ENCODE peak calls at places on chromosomes 13 and 19, in ten cellular contexts. One of them, this sample, is unnamed.

GRCh38 chr19:47663435-47663910 is 49.7 kb upstream of the EHD2 start:
- DNase-seq in fibroblast of lung: peak
- DNase-seq in colonic mucosa: no peak
- DNase-seq in cardiac muscle cell: no peak
- DNase-seq in fibroblast of pulmonary artery: peak
- DNase-seq in lower lobe of right lung: no peak
- DNase-seq in fibroblast of mammary gland: peak
- DNase-seq in suprapubic skin: no peak
- DNase-seq in OCI-LY7: no peak
- DNase-seq in AG10803: peak
- DNase-seq in this sample: no peak

GRCh38 chr13:80515296-80515695 is 174.4 kb upstream of the SPRY2 start:
- DNase-seq in OCI-LY7: no peak
- DNase-seq in colonic mucosa: no peak
- DNase-seq in AG10803: no peak
- DNase-seq in cardiac muscle cell: no peak
- DNase-seq in fibroblast of mammary gland: no peak
- DNase-seq in fibroblast of lung: no peak
- DNase-seq in lower lobe of right lung: no peak
- DNase-seq in suprapubic skin: no peak
- DNase-seq in fibroblast of pulmonary artery: no peak
- DNase-seq in this sample: no peak

GRCh38 chr19:44548736-44549135 is 19.3 kb upstream of the CEACAM20 start:
- DNase-seq in fibroblast of mammary gland: peak
- DNase-seq in fibroblast of lung: peak
- DNase-seq in OCI-LY7: no peak
- DNase-seq in suprapubic skin: no peak
- DNase-seq in cardiac muscle cell: no peak
- DNase-seq in fibroblast of pulmonary artery: peak
- DNase-seq in colonic mucosa: no peak
- DNase-seq in lower lobe of right lung: no peak
- DNase-seq in AG10803: peak
- DNase-seq in this sample: no peak

GRCh38 chr13:111895896-111896821 is 170.8 kb upstream of the SOX1 start:
- DNase-seq in cardiac muscle cell: no peak
- DNase-seq in fibroblast of mammary gland: no peak
- DNase-seq in fibroblast of lung: no peak
- DNase-seq in colonic mucosa: no peak
- DNase-seq in suprapubic skin: no peak
- DNase-seq in lower lobe of right lung: no peak
- DNase-seq in AG10803: no peak
- DNase-seq in fibroblast of pulmonary artery: no peak
- DNase-seq in OCI-LY7: no peak
- DNase-seq in this sample: no peak

GRCh38 chr13:73913043-73913740 is 221.0 kb downstream of the KLF12 start:
- DNase-seq in suprapubic skin: no peak
- DNase-seq in OCI-LY7: no peak
- DNase-seq in fibroblast of mammary gland: peak
- DNase-seq in AG10803: peak
- DNase-seq in fibroblast of lung: peak
- DNase-seq in colonic mucosa: no peak
- DNase-seq in lower lobe of right lung: no peak
- DNase-seq in cardiac muscle cell: no peak
- DNase-seq in fibroblast of pulmonary artery: peak
- DNase-seq in this sample: no peak

GRCh38 chr13:103883152-103883551 is 816.9 kb upstream of the SLC10A2 start:
- DNase-seq in fibroblast of pulmonary artery: peak
- DNase-seq in AG10803: peak
- DNase-seq in OCI-LY7: no peak
- DNase-seq in lower lobe of right lung: peak
- DNase-seq in cardiac muscle cell: peak
- DNase-seq in suprapubic skin: peak
- DNase-seq in fibroblast of lung: peak
- DNase-seq in fibroblast of mammary gland: peak
- DNase-seq in colonic mucosa: peak
- DNase-seq in this sample: no peak

GRCh38 chr13:102897371-102898138 is 51.7 kb downstream of the ERCC5 start:
- DNase-seq in fibroblast of pulmonary artery: no peak
- DNase-seq in fibroblast of mammary gland: no peak
- DNase-seq in cardiac muscle cell: peak
- DNase-seq in fibroblast of lung: no peak
- DNase-seq in lower lobe of right lung: no peak
- DNase-seq in suprapubic skin: no peak
- DNase-seq in colonic mucosa: no peak
- DNase-seq in AG10803: no peak
- DNase-seq in OCI-LY7: no peak
- DNase-seq in this sample: no peak

GRCh38 chr19:3184847-3185481 is 766 bp upstream of the NCLN start:
- DNase-seq in OCI-LY7: peak
- DNase-seq in AG10803: no peak
- DNase-seq in colonic mucosa: peak
- DNase-seq in fibroblast of lung: no peak
- DNase-seq in suprapubic skin: no peak
- DNase-seq in cardiac muscle cell: peak
- DNase-seq in lower lobe of right lung: peak
- DNase-seq in fibroblast of mammary gland: no peak
- DNase-seq in fibroblast of pulmonary artery: peak
- DNase-seq in this sample: peak

GRCh38 chr19:43519436-43520088 is 7.4 kb downstream of the ETHE1 start:
- DNase-seq in colonic mucosa: peak
- DNase-seq in fibroblast of mammary gland: peak
- DNase-seq in suprapubic skin: no peak
- DNase-seq in cardiac muscle cell: peak
- DNase-seq in lower lobe of right lung: peak
- DNase-seq in OCI-LY7: peak
- DNase-seq in fibroblast of lung: peak
- DNase-seq in fibroblast of pulmonary artery: peak
- DNase-seq in AG10803: peak
- DNase-seq in this sample: peak

GRCh38 chr13:53694814-53695533 is 666.4 kb downstream of the OLFM4 start:
- DNase-seq in AG10803: no peak
- DNase-seq in fibroblast of pulmonary artery: no peak
- DNase-seq in fibroblast of lung: no peak
- DNase-seq in cardiac muscle cell: no peak
- DNase-seq in OCI-LY7: no peak
- DNase-seq in suprapubic skin: no peak
- DNase-seq in colonic mucosa: no peak
- DNase-seq in lower lobe of right lung: no peak
- DNase-seq in fibroblast of mammary gland: no peak
- DNase-seq in this sample: no peak

GRCh38 chr13:28611654-28612131 is 47.2 kb upstream of the POMP start:
- DNase-seq in suprapubic skin: no peak
- DNase-seq in OCI-LY7: no peak
- DNase-seq in AG10803: no peak
- DNase-seq in cardiac muscle cell: no peak
- DNase-seq in fibroblast of mammary gland: no peak
- DNase-seq in fibroblast of lung: peak
- DNase-seq in lower lobe of right lung: no peak
- DNase-seq in fibroblast of pulmonary artery: peak
- DNase-seq in colonic mucosa: no peak
- DNase-seq in this sample: no peak

GRCh38 chr19:7862413-7862951 is 11.7 kb downstream of the PRR36 start:
- DNase-seq in OCI-LY7: peak
- DNase-seq in lower lobe of right lung: peak
- DNase-seq in fibroblast of pulmonary artery: peak
- DNase-seq in fibroblast of mammary gland: peak
- DNase-seq in colonic mucosa: peak
- DNase-seq in suprapubic skin: peak
- DNase-seq in cardiac muscle cell: peak
- DNase-seq in AG10803: no peak
- DNase-seq in fibroblast of lung: peak
- DNase-seq in this sample: peak

GRCh38 chr19:13033819-13034611 is 38.7 kb downstream of the NFIX start:
- DNase-seq in AG10803: peak
- DNase-seq in fibroblast of lung: peak
- DNase-seq in cardiac muscle cell: peak
- DNase-seq in fibroblast of pulmonary artery: peak
- DNase-seq in fibroblast of mammary gland: peak
- DNase-seq in colonic mucosa: peak
- DNase-seq in OCI-LY7: peak
- DNase-seq in lower lobe of right lung: peak
- DNase-seq in suprapubic skin: no peak
- DNase-seq in this sample: peak

DNA sequence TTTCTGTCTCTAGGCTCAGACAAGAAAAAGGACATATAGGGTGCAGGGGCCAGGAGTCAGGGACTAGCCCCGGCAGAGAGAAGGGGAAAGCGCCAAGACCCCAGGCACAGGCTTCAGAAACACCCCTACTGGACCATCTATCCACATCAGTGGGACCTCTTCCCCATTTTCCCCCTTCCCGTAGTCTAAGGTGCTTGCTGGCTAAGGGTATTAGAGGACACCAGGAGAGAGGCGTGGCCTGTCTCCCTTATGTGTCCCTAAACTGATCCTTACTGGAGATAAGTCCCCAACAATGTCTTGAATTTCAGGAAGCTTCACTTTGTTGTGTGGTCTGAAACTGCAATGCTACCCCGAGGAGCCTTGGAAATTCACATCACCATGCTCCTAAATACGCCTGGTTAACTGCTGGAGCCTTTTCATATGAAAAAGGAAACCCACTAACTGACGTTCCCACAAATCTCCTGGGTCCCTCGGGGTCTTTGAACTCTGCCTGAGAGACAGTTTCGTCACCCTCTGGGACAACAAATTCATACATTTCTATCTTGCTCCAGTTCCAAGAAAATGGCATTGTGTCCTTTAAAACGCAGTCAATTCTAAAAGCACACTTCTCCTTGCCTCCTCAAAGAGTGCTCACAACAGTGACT is 197.7 kb downstream of the COL4A1 start:
- DNase-seq in cardiac muscle cell: no peak
- DNase-seq in colonic mucosa: no peak
- DNase-seq in fibroblast of lung: no peak
- DNase-seq in lower lobe of right lung: no peak
- DNase-seq in fibroblast of pulmonary artery: no peak
- DNase-seq in AG10803: no peak
- DNase-seq in fibroblast of mammary gland: peak
- DNase-seq in suprapubic skin: no peak
- DNase-seq in OCI-LY7: no peak
- DNase-seq in this sample: no peak
- TF ChIP-seq CTCF in cardiac muscle cell: no peak
- TF ChIP-seq CTCF in colonic mucosa: no peak
- TF ChIP-seq CTCF in fibroblast of lung: no peak
- TF ChIP-seq CTCF in lower lobe of right lung: no peak
- TF ChIP-seq CTCF in fibroblast of pulmonary artery: no peak
- TF ChIP-seq CTCF in AG10803: no peak
- TF ChIP-seq CTCF in fibroblast of mammary gland: no peak
- TF ChIP-seq CTCF in suprapubic skin: no peak
- TF ChIP-seq CTCF in OCI-LY7: no peak
- TF ChIP-seq CTCF in this sample: no peak

DNA sequence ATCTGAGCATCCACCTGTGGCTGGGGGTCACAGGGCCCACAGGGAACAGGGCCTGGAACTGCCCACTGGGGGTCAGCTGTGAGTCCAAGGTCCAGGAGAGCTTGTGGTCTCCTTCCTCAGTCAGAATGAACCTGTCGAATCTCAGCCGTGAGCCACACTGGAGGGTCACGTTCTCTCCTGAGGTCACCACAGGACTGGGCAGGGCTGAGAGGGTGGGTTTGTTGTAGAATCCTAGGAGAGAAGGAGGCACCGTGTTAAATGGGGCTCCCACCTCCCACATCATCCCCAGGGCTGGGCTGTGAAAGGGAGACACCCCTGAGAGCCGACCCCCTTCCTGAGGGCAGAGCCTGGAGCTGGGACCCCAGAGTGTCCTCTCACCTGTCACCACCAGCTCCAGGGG is 1.5 kb downstream of the LILRA5 start:
- DNase-seq in cardiac muscle cell: no peak
- DNase-seq in fibroblast of mammary gland: no peak
- DNase-seq in suprapubic skin: no peak
- DNase-seq in AG10803: no peak
- DNase-seq in lower lobe of right lung: no peak
- DNase-seq in fibroblast of pulmonary artery: no peak
- DNase-seq in OCI-LY7: no peak
- DNase-seq in fibroblast of lung: no peak
- DNase-seq in colonic mucosa: no peak
- DNase-seq in this sample: no peak
- TF ChIP-seq CTCF in cardiac muscle cell: no peak
- TF ChIP-seq CTCF in fibroblast of mammary gland: no peak
- TF ChIP-seq CTCF in suprapubic skin: no peak
- TF ChIP-seq CTCF in AG10803: no peak
- TF ChIP-seq CTCF in lower lobe of right lung: no peak
- TF ChIP-seq CTCF in fibroblast of pulmonary artery: no peak
- TF ChIP-seq CTCF in OCI-LY7: no peak
- TF ChIP-seq CTCF in fibroblast of lung: no peak
- TF ChIP-seq CTCF in colonic mucosa: no peak
- TF ChIP-seq CTCF in this sample: no peak

GRCh38 chr13:113064000-113064533 is 41.5 kb upstream of the F7 start:
- DNase-seq in fibroblast of mammary gland: no peak
- DNase-seq in AG10803: no peak
- DNase-seq in lower lobe of right lung: no peak
- DNase-seq in fibroblast of pulmonary artery: no peak
- DNase-seq in OCI-LY7: no peak
- DNase-seq in cardiac muscle cell: no peak
- DNase-seq in fibroblast of lung: no peak
- DNase-seq in suprapubic skin: no peak
- DNase-seq in colonic mucosa: no peak
- DNase-seq in this sample: no peak

GRCh38 chr13:113064534-113065405 is 40.8 kb upstream of the F7 start:
- DNase-seq in cardiac muscle cell: no peak
- DNase-seq in AG10803: peak
- DNase-seq in lower lobe of right lung: no peak
- DNase-seq in OCI-LY7: no peak
- DNase-seq in fibroblast of pulmonary artery: peak
- DNase-seq in colonic mucosa: no peak
- DNase-seq in suprapubic skin: no peak
- DNase-seq in fibroblast of lung: peak
- DNase-seq in fibroblast of mammary gland: peak
- DNase-seq in this sample: no peak

GRCh38 chr13:113065406-113066141 is 40.0 kb upstream of the F7 start:
- DNase-seq in suprapubic skin: no peak
- DNase-seq in lower lobe of right lung: no peak
- DNase-seq in cardiac muscle cell: no peak
- DNase-seq in AG10803: no peak
- DNase-seq in fibroblast of mammary gland: peak
- DNase-seq in fibroblast of lung: peak
- DNase-seq in fibroblast of pulmonary artery: no peak
- DNase-seq in colonic mucosa: no peak
- DNase-seq in OCI-LY7: no peak
- DNase-seq in this sample: no peak

GRCh38 chr13:113066746-113067145 is 38.8 kb upstream of the F7 start:
- DNase-seq in fibroblast of mammary gland: no peak
- DNase-seq in colonic mucosa: no peak
- DNase-seq in suprapubic skin: no peak
- DNase-seq in cardiac muscle cell: no peak
- DNase-seq in OCI-LY7: no peak
- DNase-seq in fibroblast of lung: no peak
- DNase-seq in fibroblast of pulmonary artery: no peak
- DNase-seq in AG10803: no peak
- DNase-seq in lower lobe of right lung: no peak
- DNase-seq in this sample: no peak

GRCh38 chr13:113066142-113066455 is 39.5 kb upstream of the F7 start:
- DNase-seq in cardiac muscle cell: no peak
- DNase-seq in fibroblast of mammary gland: no peak
- DNase-seq in colonic mucosa: no peak
- DNase-seq in lower lobe of right lung: no peak
- DNase-seq in fibroblast of pulmonary artery: no peak
- DNase-seq in suprapubic skin: no peak
- DNase-seq in fibroblast of lung: no peak
- DNase-seq in AG10803: no peak
- DNase-seq in OCI-LY7: no peak
- DNase-seq in this sample: no peak
- TF ChIP-seq CTCF in cardiac muscle cell: no peak
- TF ChIP-seq CTCF in fibroblast of mammary gland: no peak
- TF ChIP-seq CTCF in colonic mucosa: no peak
- TF ChIP-seq CTCF in lower lobe of right lung: no peak
- TF ChIP-seq CTCF in fibroblast of pulmonary artery: no peak
- TF ChIP-seq CTCF in suprapubic skin: no peak
- TF ChIP-seq CTCF in fibroblast of lung: no peak
- TF ChIP-seq CTCF in AG10803: no peak
- TF ChIP-seq CTCF in OCI-LY7: no peak
- TF ChIP-seq CTCF in this sample: no peak

GRCh38 chr19:49347835-49348234 is 12.6 kb downstream of the CD37 start:
- DNase-seq in fibroblast of pulmonary artery: peak
- DNase-seq in fibroblast of lung: peak
- DNase-seq in lower lobe of right lung: no peak
- DNase-seq in OCI-LY7: peak
- DNase-seq in cardiac muscle cell: peak
- DNase-seq in suprapubic skin: no peak
- DNase-seq in colonic mucosa: no peak
- DNase-seq in AG10803: peak
- DNase-seq in fibroblast of mammary gland: peak
- DNase-seq in this sample: no peak
- TF ChIP-seq CTCF in fibroblast of pulmonary artery: peak
- TF ChIP-seq CTCF in fibroblast of lung: peak
- TF ChIP-seq CTCF in lower lobe of right lung: no peak
- TF ChIP-seq CTCF in OCI-LY7: peak
- TF ChIP-seq CTCF in cardiac muscle cell: peak
- TF ChIP-seq CTCF in suprapubic skin: no peak
- TF ChIP-seq CTCF in colonic mucosa: no peak
- TF ChIP-seq CTCF in AG10803: peak
- TF ChIP-seq CTCF in fibroblast of mammary gland: peak
- TF ChIP-seq CTCF in this sample: no peak

This sample was measured in GM20000.